ENCODE peak calls at places on chromosomes 7 and 10, in six cellular contexts. A, B, H, N, G and P are unnamed samples.
A peak's percentile ranks its signal among the peaks of the same experiment; 100 is the strongest.

GRCh38 chr10:17675638-17676037 is 31.7 kb downstream of the STAM start:
- DNase-seq in A (no peak), B (no peak), H (no peak), N (no peak), G (no peak), P (no peak)

GRCh38 chr7:45181286-45181960 is 23.8 kb downstream of the RAMP3 start:
- DNase-seq in A (no peak), B (no peak), H (no peak), N (peak; percentile 30), G (peak; percentile 2), P (no peak)

GRCh38 chr7:76165973-76166403 is 35.7 kb upstream of the SRRM3 start:
- DNase-seq in A (no peak), B (no peak), H (no peak), N (no peak), G (no peak), P (no peak)

GRCh38 chr7:81159402-81159801 is 240.6 kb upstream of the SEMA3C start:
- DNase-seq in A (no peak), B (no peak), H (no peak), N (no peak), G (no peak), P (no peak)

GRCh38 chr7:4931932-4932331 is 27.1 kb downstream of the MMD2 start:
- DNase-seq in A (peak; percentile 11), B (peak; percentile 5), H (peak; percentile 49), N (peak; percentile 87), G (peak; percentile 72), P (no peak)

GRCh38 chr10:114957673-114958072 is 19.7 kb downstream of the TRUB1 start:
- DNase-seq in A (no peak), B (peak; percentile 41), H (no peak), N (no peak), G (no peak), P (no peak)

GRCh38 chr10:93097386-93097785 is 23.7 kb downstream of the CYP26A1 start:
- DNase-seq in A (no peak), B (no peak), H (no peak), N (peak; percentile 72), G (no peak), P (no peak)

GRCh38 chr10:121611431-121612159 is 13.4 kb upstream of the FGFR2 start:
- DNase-seq in A (no peak), B (no peak), H (no peak), N (no peak), G (no peak), P (no peak)

GRCh38 chr7:102304668-102305067 is 18.0 kb downstream of the SH2B2 start:
- DNase-seq in A (no peak), B (peak; percentile 13), H (no peak), N (no peak), G (no peak), P (no peak)

GRCh38 chr7:37352974-37353948 is 95.4 kb downstream of the ELMO1 start:
- DNase-seq in A (no peak), B (no peak), H (no peak), N (peak; percentile 79), G (no peak), P (no peak)

GRCh38 chr10:86970887-86971145 is 2.5 kb downstream of the ADIRF start:
- DNase-seq in A (no peak), B (no peak), H (no peak), N (peak; percentile 85), G (no peak), P (no peak)
- H3K4me3 ChIP-seq in A (peak overlapping the region; percentile 78), B (peak overlapping the region; percentile 22), H (peak overlapping the region; percentile 41), N (peak overlapping the region; percentile 69), G (peak overlapping the region; percentile 71), P (peak overlapping the region; percentile 92)

DNA sequence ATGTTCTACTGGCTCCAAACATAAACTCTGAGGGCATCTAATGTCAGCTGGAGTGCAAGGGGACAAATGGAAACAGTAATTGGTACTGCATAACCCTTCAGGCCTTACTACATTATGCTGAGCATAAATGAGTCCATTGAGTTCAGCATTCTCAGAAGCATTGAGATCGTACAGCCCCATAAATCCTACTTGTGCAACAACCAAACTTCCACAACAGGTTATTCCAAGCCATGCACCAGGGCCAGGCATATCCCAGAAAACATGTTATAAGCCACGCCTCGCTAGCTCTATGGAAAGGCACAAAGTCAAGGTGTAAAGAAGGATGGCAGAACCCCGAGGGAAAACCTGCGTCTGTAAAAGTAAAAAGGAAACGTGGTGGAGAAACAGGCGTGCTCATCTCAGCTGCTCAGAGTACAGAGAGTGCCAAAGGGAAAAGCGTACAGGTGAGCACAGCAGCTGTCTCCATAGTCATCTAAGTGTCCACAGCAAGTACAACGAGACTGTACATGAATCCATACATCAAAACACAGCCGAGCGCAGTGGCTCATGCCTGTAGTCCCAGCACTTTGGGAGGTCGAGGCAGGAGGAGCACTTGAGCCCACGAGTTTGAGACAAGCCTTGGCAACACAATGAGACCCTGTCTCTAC is 124.6 kb downstream of the PARD3 start:
- DNase-seq in A (no peak), B (no peak), H (no peak), N (peak; percentile 20), G (no peak), P (no peak)
- H3K27ac ChIP-seq in A (no peak overlapping the region), B (no peak overlapping the region), H (no peak overlapping the region), N (no peak overlapping the region), G (no peak overlapping the region), P (no peak overlapping the region)

GRCh38 chr7:65966167-65966566 is 15.8 kb downstream of the GUSB start:
- DNase-seq in A (no peak), B (no peak), H (no peak), N (no peak), G (no peak), P (peak; percentile 9)

GRCh38 chr7:65962033-65962432 is 20.0 kb downstream of the GUSB start:
- DNase-seq in A (no peak), B (no peak), H (no peak), N (no peak), G (no peak), P (no peak)

GRCh38 chr7:65955718-65956117 is 26.3 kb downstream of the GUSB start:
- DNase-seq in A (no peak), B (no peak), H (no peak), N (no peak), G (no peak), P (no peak)

DNA sequence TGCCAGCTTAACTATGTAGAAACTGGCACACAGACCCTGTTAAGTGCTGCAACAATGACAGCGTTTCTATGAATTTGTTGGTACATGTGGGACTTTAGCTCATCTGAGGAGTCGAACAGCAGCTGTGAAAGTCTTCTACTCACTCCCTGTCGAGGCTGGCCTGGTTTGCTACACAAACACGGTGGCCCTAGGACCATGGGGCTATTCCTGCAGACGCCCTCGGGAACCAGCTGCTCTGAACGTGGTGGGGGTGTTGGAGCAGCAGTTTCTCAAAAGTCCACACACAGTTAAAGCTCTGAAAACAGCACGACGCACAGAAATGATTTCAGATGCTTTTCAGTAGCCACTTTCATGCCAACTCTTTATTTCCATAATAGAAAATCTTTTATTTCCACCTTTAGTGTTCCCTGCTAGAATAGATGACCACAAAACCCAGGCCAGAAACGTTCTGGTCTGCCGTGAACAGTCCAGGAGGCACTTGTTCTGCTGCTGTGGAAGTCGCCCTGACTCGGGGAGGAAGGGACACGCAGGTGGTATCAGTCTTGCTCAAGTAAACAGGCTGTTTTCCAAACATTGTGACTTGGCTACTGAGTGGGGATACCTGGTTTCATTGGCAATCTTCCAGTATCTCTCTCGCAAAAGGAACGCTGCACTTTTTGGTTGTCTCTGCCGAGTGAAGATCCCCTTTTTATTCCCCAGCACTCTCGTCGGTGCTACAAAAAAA is 21.5 kb downstream of the GUSB start:
- DNase-seq in A (no peak), B (no peak), H (no peak), N (no peak), G (no peak), P (no peak)
- TF ChIP-seq CTCF in A (no peak), B (no peak), H (no peak), N (no peak), G (no peak), P (no peak)

GRCh38 chr10:72503694-72504438 is 122.0 kb downstream of the MICU1 start:
- DNase-seq in A (no peak), B (no peak), H (no peak), N (no peak), G (no peak), P (no peak)
- H3K4me3 ChIP-seq in A (no peak overlapping the region), B (no peak overlapping the region), H (no peak overlapping the region), N (no peak overlapping the region), G (no peak overlapping the region), P (no peak overlapping the region)

GRCh38 chr10:27413831-27414348 is 90.2 kb upstream of the RAB18 start:
- DNase-seq in A (no peak), B (no peak), H (no peak), N (no peak), G (peak; percentile 19), P (no peak)
- H3K27ac ChIP-seq in A (no peak overlapping the region), B (no peak overlapping the region), H (no peak overlapping the region), N (no peak overlapping the region), G (no peak overlapping the region), P (no peak overlapping the region)

GRCh38 chr10:124182088-124182541 is 88.7 kb upstream of the CHST15 start:
- DNase-seq in A (no peak), B (no peak), H (no peak), N (no peak), G (no peak), P (no peak)
- TF ChIP-seq CTCF in A (no peak), B (no peak), H (no peak), N (no peak), G (no peak), P (no peak)

GRCh38 chr7:123876557-123877256 is 31.7 kb downstream of the HYAL4 start:
- DNase-seq in A (no peak), B (no peak), H (no peak), N (no peak), G (no peak), P (no peak)

GRCh38 chr7:123867220-123867619 is 22.3 kb downstream of the HYAL4 start:
- DNase-seq in A (no peak), B (peak; percentile 29), H (no peak), N (no peak), G (no peak), P (no peak)

GRCh38 chr7:123872908-123873307 is 27.9 kb downstream of the HYAL4 start:
- DNase-seq in A (no peak), B (no peak), H (no peak), N (no peak), G (no peak), P (no peak)

DNA sequence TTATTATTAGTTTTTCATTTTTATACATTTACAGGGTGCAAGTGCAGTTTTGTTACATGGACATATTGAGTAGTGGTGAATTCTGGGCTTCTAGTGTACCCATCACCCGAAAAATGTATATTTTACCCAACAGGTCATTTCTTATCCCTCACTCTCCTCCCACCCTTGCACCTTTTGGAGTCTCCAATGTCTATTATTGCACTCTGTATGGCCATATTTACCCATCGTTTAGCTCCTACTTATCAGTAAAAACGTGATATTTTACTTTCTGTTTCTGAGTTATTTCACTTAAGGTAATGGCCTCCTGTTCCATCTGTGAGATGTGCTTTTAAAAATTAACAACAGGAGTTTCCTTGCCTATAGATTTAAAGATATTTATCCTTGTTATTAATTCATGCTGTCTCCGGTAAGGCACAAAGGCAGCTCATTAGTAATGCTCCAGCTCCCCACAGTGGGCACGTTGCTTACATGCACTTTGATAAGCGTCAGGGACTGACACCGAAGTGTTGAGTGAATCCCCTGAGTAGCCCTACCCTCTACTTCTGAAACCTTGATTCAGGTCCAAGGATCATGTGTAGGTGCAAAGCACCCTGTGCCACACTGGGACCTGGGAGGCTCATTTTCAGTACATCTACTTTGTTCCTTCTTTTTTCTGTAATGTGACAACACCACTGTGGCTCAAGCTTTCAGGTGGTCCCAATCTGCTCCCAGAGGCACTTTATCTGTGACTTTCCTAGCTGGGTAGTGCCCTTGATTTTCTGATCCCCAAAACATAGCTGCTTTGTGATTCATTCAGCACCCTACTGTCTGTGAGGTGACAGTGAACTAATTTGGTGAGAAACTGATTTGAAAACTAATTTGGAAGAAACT is 27.3 kb downstream of the HYAL4 start:
- DNase-seq in A (peak; percentile 15), B (peak; percentile 74), H (peak; percentile 65), N (peak; percentile 81), G (peak; percentile 45), P (no peak)
- H3K4me3 ChIP-seq in A (no peak overlapping the region), B (no peak overlapping the region), H (no peak overlapping the region), N (no peak overlapping the region), G (no peak overlapping the region), P (no peak overlapping the region)